ENCODE peak calls at places on chromosomes 3 and 15, in nine cellular contexts. R is fibroblast of mammary gland, J is AG10803, H is kidney, V is pancreas, A is keratinocyte, K is lung, P is astrocyte, Y is astrocyte of the spinal cord. G is an unnamed sample.

GRCh38 chr3:126083511-126083912 is 412 bp downstream of the SLC41A3 start:
- DNase-seq in J (peak), A (no peak), P (peak), R (peak), V (peak), K (no peak), H (no peak), Y (peak), G (peak)

GRCh38 chr3:167032267-167032876 is 347.7 kb downstream of the ZBBX start:
- DNase-seq in H (no peak), P (peak), V (peak), Y (peak), J (peak), R (peak), K (no peak), A (no peak), G (peak)

GRCh38 chr3:23800731-23801130 is 5.0 kb upstream of the UBE2E1 start:
- DNase-seq in A (no peak), K (no peak), V (no peak), H (no peak), P (no peak), R (peak), Y (peak), J (peak), G (peak)

GRCh38 chr15:82556315-82557035 is 16.2 kb upstream of the RPS17 start:
- DNase-seq in P (no peak), H (no peak), Y (no peak), R (no peak), V (no peak), J (no peak), A (no peak), K (no peak), G (no peak)

GRCh38 chr3:104907507-104907906 is 459.2 kb upstream of the ALCAM start:
- DNase-seq in J (peak), H (no peak), Y (peak), P (peak), K (no peak), V (no peak), R (peak), A (peak), G (peak)

GRCh38 chr15:71562251-71562650 is 248.1 kb upstream of the NR2E3 start:
- DNase-seq in R (no peak), K (no peak), H (no peak), V (no peak), A (no peak), Y (no peak), P (peak), J (no peak), G (no peak)

GRCh38 chr3:28590851-28591250 is 242.2 kb upstream of the AZI2 start:
- DNase-seq in P (peak), V (no peak), K (no peak), R (no peak), H (no peak), Y (no peak), J (no peak), A (no peak), G (no peak)

GRCh38 chr15:28004143-28005003 is 94.7 kb downstream of the OCA2 start:
- DNase-seq in K (no peak), J (no peak), A (no peak), V (no peak), R (peak), P (peak), H (no peak), Y (no peak), G (no peak)

GRCh38 chr15:70361106-70361505 is 263.4 kb upstream of the TLE3 start:
- DNase-seq in K (no peak), R (no peak), V (no peak), A (no peak), J (no peak), H (no peak), Y (no peak), P (no peak), G (no peak)

GRCh38 chr3:66410371-66410770 is 90.5 kb downstream of the LRIG1 start:
- DNase-seq in J (no peak), A (no peak), H (no peak), K (no peak), V (no peak), Y (no peak), P (no peak), R (no peak), G (no peak)

GRCh38 chr3:197989651-197990050 is 29.6 kb downstream of the LMLN start:
- DNase-seq in H (no peak), R (no peak), P (no peak), K (no peak), V (no peak), Y (no peak), J (no peak), A (no peak), G (peak)

GRCh38 chr3:107431298-107432012 is 54.2 kb downstream of the CCDC54 start:
- DNase-seq in J (peak), A (no peak), R (peak), P (peak), V (peak), K (peak), Y (peak), H (peak), G (peak)

GRCh38 chr3:17847156-17847555 is 104.7 kb upstream of the TBC1D5 start:
- DNase-seq in J (no peak), V (no peak), R (no peak), Y (no peak), P (no peak), K (no peak), A (no peak), H (no peak), G (no peak)

GRCh38 chr3:151395806-151396205 is 11.3 kb upstream of the P2RY12 start:
- DNase-seq in R (peak), J (peak), A (peak), Y (peak), H (no peak), P (peak), K (no peak), V (no peak), G (peak)

GRCh38 chr15:85302271-85302670 is 78.1 kb upstream of the AKAP13 start:
- DNase-seq in A (no peak), V (no peak), K (no peak), Y (no peak), H (no peak), J (no peak), P (no peak), R (no peak), G (no peak)

GRCh38 chr15:51022206-51022605 is 72.5 kb downstream of the TNFAIP8L3 start:
- DNase-seq in P (no peak), J (no peak), K (no peak), H (no peak), Y (no peak), R (peak), V (no peak), A (no peak), G (peak)

GRCh38 chr3:173275740-173276139 is 121.8 kb upstream of the NLGN1 start:
- DNase-seq in V (no peak), J (no peak), A (no peak), H (no peak), R (no peak), Y (no peak), P (no peak), K (no peak), G (no peak)

GRCh38 chr3:171248426-171249115 is 211.6 kb downstream of the TNIK start:
- DNase-seq in R (no peak), A (no peak), V (no peak), K (no peak), J (no peak), H (no peak), P (no peak), Y (no peak), G (no peak)

GRCh38 chr3:122052968-122053367 is 2.2 kb upstream of the CD86 start:
- DNase-seq in R (no peak), P (no peak), V (no peak), H (no peak), J (no peak), Y (no peak), A (no peak), K (no peak), G (no peak)

GRCh38 chr3:117853923-117854322 is 1144.3 kb downstream of the TUSC7 start:
- DNase-seq in J (peak), Y (peak), A (no peak), K (no peak), P (peak), R (peak), H (no peak), V (no peak), G (peak)

GRCh38 chr3:158845748-158846350 is 44.0 kb downstream of the MFSD1 start:
- DNase-seq in J (peak), A (no peak), Y (peak), P (peak), R (peak), K (no peak), H (no peak), V (no peak), G (peak)

GRCh38 chr15:39624806-39625205 is 43.9 kb downstream of the THBS1 start:
- DNase-seq in K (no peak), P (peak), R (peak), Y (peak), A (no peak), V (peak), J (peak), H (peak), G (peak)

GRCh38 chr15:100229181-100230163 is 112.3 kb downstream of the ADAMTS17 start:
- DNase-seq in K (no peak), V (no peak), J (no peak), P (no peak), A (no peak), H (no peak), Y (no peak), R (no peak), G (no peak)

GRCh38 chr15:31801152-31801551 is 229.2 kb upstream of the CHRNA7 start:
- DNase-seq in J (peak), Y (no peak), P (no peak), K (peak), H (no peak), A (no peak), V (no peak), R (peak), G (no peak)

GRCh38 chr3:148162132-148162531 is 535.6 kb upstream of the AGTR1 start:
- DNase-seq in J (no peak), A (no peak), V (no peak), K (no peak), P (no peak), R (peak), Y (peak), H (no peak), G (no peak)

GRCh38 chr3:27590437-27591320 is 106.5 kb upstream of the SLC4A7 start:
- DNase-seq in Y (peak), K (no peak), V (no peak), P (peak), H (no peak), A (no peak), R (peak), J (peak), G (peak)

GRCh38 chr3:119296723-119297122 is 2.5 kb downstream of the ARHGAP31 start:
- DNase-seq in A (no peak), J (peak), R (no peak), K (no peak), P (no peak), V (no peak), H (no peak), Y (no peak), G (no peak)

GRCh38 chr15:84681822-84682221 is 23.8 kb upstream of the NMB start:
- DNase-seq in R (peak), V (no peak), K (no peak), J (no peak), P (peak), H (no peak), A (no peak), Y (peak), G (peak)

GRCh38 chr15:70185251-70185711 is 87.6 kb upstream of the TLE3 start:
- DNase-seq in Y (no peak), A (no peak), J (no peak), P (peak), R (no peak), V (no peak), H (no peak), K (no peak), G (no peak)

GRCh38 chr3:177351757-177352158 is 154.5 kb upstream of the TBL1XR1 start:
- DNase-seq in R (no peak), K (no peak), Y (no peak), V (no peak), J (no peak), H (no peak), A (no peak), P (no peak), G (no peak)
- TF ChIP-seq CTCF in R (no peak), K (no peak), Y (no peak), V (no peak), J (no peak), H (no peak), A (no peak), P (no peak), G (no peak)

GRCh38 chr3:57165637-57166036 is 484 bp upstream of the IL17RD start:
- DNase-seq in H (no peak), R (no peak), A (no peak), K (no peak), V (no peak), P (no peak), Y (no peak), J (no peak), G (no peak)
- H3K4me3 ChIP-seq in H (no peak), R (no peak), A (no peak), K (no peak), V (no peak), P (no peak), Y (no peak), J (peak), G (no peak)

GRCh38 chr3:123909785-123910184 is 25.7 kb upstream of the MYLK start:
- DNase-seq in K (no peak), P (no peak), H (no peak), R (no peak), Y (no peak), J (no peak), V (no peak), A (no peak), G (no peak)

DNA sequence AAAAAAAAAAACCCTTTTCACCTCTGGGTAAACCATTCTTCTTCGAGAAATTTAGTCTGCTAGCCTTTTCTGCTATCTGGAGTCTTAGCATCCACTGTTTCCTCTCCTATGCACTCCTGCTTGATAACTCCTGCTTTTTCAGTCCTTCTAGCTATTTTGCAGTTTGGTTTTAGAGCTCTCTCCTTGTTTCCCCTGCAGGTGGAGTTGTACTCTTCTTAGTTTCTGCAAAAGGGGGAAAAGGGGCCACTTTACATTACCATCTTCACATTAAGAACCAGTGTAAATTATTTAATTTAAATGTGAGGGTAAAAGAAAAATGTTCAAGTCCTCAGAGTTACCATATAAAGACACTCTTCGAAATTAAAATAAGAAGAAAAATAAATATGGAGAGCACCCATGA is 23.6 kb upstream of the MYLK start:
- DNase-seq in P (no peak), V (no peak), K (no peak), A (no peak), Y (no peak), R (no peak), H (no peak), J (no peak), G (no peak)
- TF ChIP-seq CTCF in P (no peak), V (no peak), K (no peak), A (no peak), Y (no peak), R (peak), H (no peak), J (no peak), G (no peak)

GRCh38 chr3:164451083-164451910 is 627.0 kb downstream of the SI start:
- DNase-seq in A (no peak), R (no peak), V (peak), J (peak), P (no peak), K (no peak), H (no peak), Y (no peak), G (peak)
- H3K4me3 ChIP-seq in A (no peak), R (no peak), V (no peak), J (peak), P (no peak), K (no peak), H (no peak), Y (no peak), G (no peak)

GRCh38 chr3:113293348-113293747 is 82.0 kb downstream of the BOC start:
- DNase-seq in J (no peak), V (no peak), H (no peak), Y (no peak), A (no peak), P (no peak), K (no peak), R (no peak), G (no peak)
- TF ChIP-seq CTCF in J (no peak), V (no peak), H (no peak), Y (no peak), A (no peak), P (no peak), K (no peak), R (no peak), G (no peak)

GRCh38 chr3:13976469-13976868 is 96.6 kb upstream of the WNT7A start:
- DNase-seq in H (no peak), P (no peak), A (no peak), J (no peak), R (no peak), K (no peak), V (no peak), Y (no peak), G (no peak)

GRCh38 chr3:13975686-13976085 is 95.8 kb upstream of the WNT7A start:
- DNase-seq in V (no peak), Y (no peak), H (no peak), A (no peak), K (no peak), R (no peak), P (no peak), J (no peak), G (no peak)

DNA sequence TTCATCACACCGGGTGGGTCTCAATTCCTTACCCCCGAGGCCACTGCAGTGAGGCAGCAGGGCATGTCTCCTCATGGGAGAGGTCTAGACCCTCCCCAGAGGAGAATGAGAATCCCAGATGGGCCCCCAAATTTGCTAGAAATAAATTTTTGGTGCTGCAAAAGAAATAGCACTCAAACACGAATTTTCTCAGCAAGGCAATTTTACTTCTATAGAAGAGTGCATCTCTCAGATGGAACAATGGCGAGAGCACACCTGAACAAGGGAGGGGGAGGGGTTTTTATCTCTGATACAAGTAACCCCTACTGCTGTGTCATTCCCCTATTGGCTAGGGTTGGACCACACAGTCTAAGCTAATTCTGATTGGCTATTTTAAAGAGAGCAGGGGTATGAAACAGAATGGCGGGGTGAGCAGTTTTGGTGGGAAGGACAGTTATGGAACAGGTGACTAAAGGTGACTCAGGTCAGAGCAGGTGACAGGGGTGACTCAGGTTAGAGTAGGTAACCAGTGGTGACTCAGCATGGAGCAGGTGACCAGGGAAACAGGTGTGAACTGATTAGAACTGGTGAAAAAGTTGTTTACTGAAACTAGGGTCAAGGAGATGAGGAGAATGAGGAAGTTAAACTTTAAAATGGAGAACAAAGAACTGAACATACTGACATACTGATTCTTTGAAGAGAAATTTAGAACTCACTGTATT is 93.0 kb upstream of the WNT7A start:
- DNase-seq in H (no peak), R (no peak), Y (no peak), P (no peak), J (no peak), K (no peak), V (no peak), A (no peak), G (no peak)
- H3K4me3 ChIP-seq in H (no peak), R (no peak), Y (no peak), P (no peak), J (no peak), K (no peak), V (no peak), A (no peak), G (no peak)

GRCh38 chr3:75906555-75907112 is 121.3 kb upstream of the ZNF717 start:
- DNase-seq in H (peak), V (no peak), J (peak), R (no peak), Y (peak), K (no peak), P (peak), A (no peak), G (no peak)
- TF ChIP-seq CTCF in H (peak), V (no peak), J (no peak), R (no peak), Y (peak), K (no peak), P (no peak), A (no peak), G (peak)

GRCh38 chr3:69560818-69561217 is 174.9 kb upstream of the FRMD4B start:
- DNase-seq in R (no peak), A (no peak), Y (no peak), J (no peak), K (no peak), V (no peak), H (no peak), P (no peak), G (no peak)
- H3K4me3 ChIP-seq in R (no peak), A (no peak), Y (no peak), J (no peak), K (no peak), V (no peak), H (no peak), P (no peak), G (no peak)

G was measured in cardiac fibroblast.